ENCODE peak calls at places on chromosomes 5 and 9, in ten cellular contexts. One of them, this sample, is unnamed.

GRCh38 chr5:96896285-96896711 is 20.0 kb downstream of the ERAP2 start:
- DNase-seq in fibroblast of lung: no peak
- DNase-seq in neuronal stem cell: no peak
- DNase-seq in SK-N-SH: no peak
- DNase-seq in PC-3: no peak
- DNase-seq in endothelial cell of umbilical vein: no peak
- DNase-seq in astrocyte: no peak
- DNase-seq in H9: no peak
- DNase-seq in IMR-90: no peak
- DNase-seq in colonic mucosa: no peak
- DNase-seq in this sample: no peak

GRCh38 chr5:139646912-139647391 is 1.2 kb upstream of the CXXC5 start:
- DNase-seq in fibroblast of lung: no peak
- DNase-seq in neuronal stem cell: no peak
- DNase-seq in SK-N-SH: peak; percentile 60
- DNase-seq in PC-3: no peak
- DNase-seq in endothelial cell of umbilical vein: no peak
- DNase-seq in astrocyte: no peak
- DNase-seq in H9: no peak
- DNase-seq in IMR-90: no peak
- DNase-seq in colonic mucosa: no peak
- DNase-seq in this sample: peak; percentile 78

GRCh38 chr9:129125478-129125877 is 14.3 kb downstream of the PTPA start:
- DNase-seq in fibroblast of lung: peak; percentile 93
- DNase-seq in neuronal stem cell: no peak
- DNase-seq in SK-N-SH: no peak
- DNase-seq in PC-3: peak; percentile 69
- DNase-seq in endothelial cell of umbilical vein: no peak
- DNase-seq in astrocyte: peak; percentile 87
- DNase-seq in H9: no peak
- DNase-seq in IMR-90: peak; percentile 91
- DNase-seq in colonic mucosa: no peak
- DNase-seq in this sample: no peak

GRCh38 chr5:148830220-148830619 is 3.8 kb downstream of the ADRB2 start:
- DNase-seq in fibroblast of lung: no peak
- DNase-seq in neuronal stem cell: no peak
- DNase-seq in SK-N-SH: no peak
- DNase-seq in PC-3: peak; percentile 40
- DNase-seq in endothelial cell of umbilical vein: no peak
- DNase-seq in astrocyte: no peak
- DNase-seq in H9: no peak
- DNase-seq in IMR-90: no peak
- DNase-seq in colonic mucosa: no peak
- DNase-seq in this sample: no peak

GRCh38 chr9:111896942-111897830 is 572 bp downstream of the UGCG start:
- DNase-seq in fibroblast of lung: peak; percentile 44
- DNase-seq in neuronal stem cell: no peak
- DNase-seq in SK-N-SH: peak; percentile 92
- DNase-seq in PC-3: peak; percentile 13
- DNase-seq in endothelial cell of umbilical vein: peak; percentile 74
- DNase-seq in astrocyte: no peak
- DNase-seq in H9: peak; percentile 38
- DNase-seq in IMR-90: no peak
- DNase-seq in colonic mucosa: peak; percentile 73
- DNase-seq in this sample: peak; percentile 92

GRCh38 chr9:116812231-116813028 is 125.3 kb downstream of the TRIM32 start:
- DNase-seq in fibroblast of lung: no peak
- DNase-seq in neuronal stem cell: no peak
- DNase-seq in SK-N-SH: no peak
- DNase-seq in PC-3: no peak
- DNase-seq in endothelial cell of umbilical vein: no peak
- DNase-seq in astrocyte: no peak
- DNase-seq in H9: no peak
- DNase-seq in IMR-90: peak; percentile 13
- DNase-seq in colonic mucosa: no peak
- DNase-seq in this sample: no peak

GRCh38 chr9:135126480-135127187 is 39.2 kb downstream of the OLFM1 start:
- DNase-seq in fibroblast of lung: no peak
- DNase-seq in neuronal stem cell: no peak
- DNase-seq in SK-N-SH: no peak
- DNase-seq in PC-3: peak; percentile 10
- DNase-seq in endothelial cell of umbilical vein: no peak
- DNase-seq in astrocyte: peak; percentile 46
- DNase-seq in H9: no peak
- DNase-seq in IMR-90: no peak
- DNase-seq in colonic mucosa: no peak
- DNase-seq in this sample: no peak

GRCh38 chr9:113620377-113621161 is 157.0 kb downstream of the RGS3 start:
- DNase-seq in fibroblast of lung: peak; percentile 83
- DNase-seq in neuronal stem cell: peak; percentile 43
- DNase-seq in SK-N-SH: peak; percentile 83
- DNase-seq in PC-3: peak; percentile 82
- DNase-seq in endothelial cell of umbilical vein: peak; percentile 96
- DNase-seq in astrocyte: peak; percentile 93
- DNase-seq in H9: peak; percentile 81
- DNase-seq in IMR-90: peak; percentile 93
- DNase-seq in colonic mucosa: peak; percentile 63
- DNase-seq in this sample: peak; percentile 91

GRCh38 chr5:80804332-80804731 is 149.5 kb upstream of the DHFR start:
- DNase-seq in fibroblast of lung: no peak
- DNase-seq in neuronal stem cell: no peak
- DNase-seq in SK-N-SH: no peak
- DNase-seq in PC-3: no peak
- DNase-seq in endothelial cell of umbilical vein: no peak
- DNase-seq in astrocyte: no peak
- DNase-seq in H9: no peak
- DNase-seq in IMR-90: no peak
- DNase-seq in colonic mucosa: no peak
- DNase-seq in this sample: no peak

GRCh38 chr9:82164159-82164558 is 175.6 kb downstream of the SPATA31D1 start:
- DNase-seq in fibroblast of lung: no peak
- DNase-seq in neuronal stem cell: no peak
- DNase-seq in SK-N-SH: no peak
- DNase-seq in PC-3: no peak
- DNase-seq in endothelial cell of umbilical vein: no peak
- DNase-seq in astrocyte: no peak
- DNase-seq in H9: no peak
- DNase-seq in IMR-90: peak; percentile 36
- DNase-seq in colonic mucosa: no peak
- DNase-seq in this sample: no peak

GRCh38 chr5:40429258-40430111 is 250.2 kb upstream of the PTGER4 start:
- DNase-seq in fibroblast of lung: peak; percentile 28
- DNase-seq in neuronal stem cell: no peak
- DNase-seq in SK-N-SH: no peak
- DNase-seq in PC-3: peak; percentile 86
- DNase-seq in endothelial cell of umbilical vein: peak; percentile 86
- DNase-seq in astrocyte: no peak
- DNase-seq in H9: no peak
- DNase-seq in IMR-90: peak; percentile 17
- DNase-seq in colonic mucosa: no peak
- DNase-seq in this sample: peak; percentile 73

GRCh38 chr5:84304591-84304990 is 80.1 kb downstream of the EDIL3 start:
- DNase-seq in fibroblast of lung: peak; percentile 20
- DNase-seq in neuronal stem cell: no peak
- DNase-seq in SK-N-SH: no peak
- DNase-seq in PC-3: no peak
- DNase-seq in endothelial cell of umbilical vein: peak; percentile 46
- DNase-seq in astrocyte: no peak
- DNase-seq in H9: no peak
- DNase-seq in IMR-90: peak; percentile 12
- DNase-seq in colonic mucosa: no peak
- DNase-seq in this sample: no peak

GRCh38 chr9:86405926-86406325 is 51.7 kb upstream of the TUT7 start:
- DNase-seq in fibroblast of lung: peak; percentile 93
- DNase-seq in neuronal stem cell: no peak
- DNase-seq in SK-N-SH: no peak
- DNase-seq in PC-3: peak; percentile 68
- DNase-seq in endothelial cell of umbilical vein: no peak
- DNase-seq in astrocyte: peak; percentile 93
- DNase-seq in H9: no peak
- DNase-seq in IMR-90: peak; percentile 95
- DNase-seq in colonic mucosa: no peak
- DNase-seq in this sample: no peak

GRCh38 chr5:55437859-55438206 is 96.9 kb downstream of the PLPP1 start:
- DNase-seq in fibroblast of lung: no peak
- DNase-seq in neuronal stem cell: no peak
- DNase-seq in SK-N-SH: no peak
- DNase-seq in PC-3: no peak
- DNase-seq in endothelial cell of umbilical vein: no peak
- DNase-seq in astrocyte: no peak
- DNase-seq in H9: no peak
- DNase-seq in IMR-90: no peak
- DNase-seq in colonic mucosa: no peak
- DNase-seq in this sample: no peak

GRCh38 chr5:55438931-55439477 is 95.8 kb downstream of the PLPP1 start:
- DNase-seq in fibroblast of lung: peak; percentile 87
- DNase-seq in neuronal stem cell: no peak
- DNase-seq in SK-N-SH: no peak
- DNase-seq in PC-3: peak; percentile 4
- DNase-seq in endothelial cell of umbilical vein: no peak
- DNase-seq in astrocyte: peak; percentile 79
- DNase-seq in H9: no peak
- DNase-seq in IMR-90: peak; percentile 82
- DNase-seq in colonic mucosa: no peak
- DNase-seq in this sample: peak; percentile 59

GRCh38 chr5:55440188-55440646 is 94.5 kb downstream of the PLPP1 start:
- DNase-seq in fibroblast of lung: no peak
- DNase-seq in neuronal stem cell: no peak
- DNase-seq in SK-N-SH: peak; percentile 30
- DNase-seq in PC-3: no peak
- DNase-seq in endothelial cell of umbilical vein: no peak
- DNase-seq in astrocyte: peak; percentile 73
- DNase-seq in H9: peak; percentile 45
- DNase-seq in IMR-90: peak; percentile 34
- DNase-seq in colonic mucosa: no peak
- DNase-seq in this sample: no peak

GRCh38 chr5:55441954-55442353 is 92.8 kb downstream of the PLPP1 start:
- DNase-seq in fibroblast of lung: no peak
- DNase-seq in neuronal stem cell: no peak
- DNase-seq in SK-N-SH: no peak
- DNase-seq in PC-3: no peak
- DNase-seq in endothelial cell of umbilical vein: no peak
- DNase-seq in astrocyte: no peak
- DNase-seq in H9: no peak
- DNase-seq in IMR-90: no peak
- DNase-seq in colonic mucosa: no peak
- DNase-seq in this sample: no peak

DNA sequence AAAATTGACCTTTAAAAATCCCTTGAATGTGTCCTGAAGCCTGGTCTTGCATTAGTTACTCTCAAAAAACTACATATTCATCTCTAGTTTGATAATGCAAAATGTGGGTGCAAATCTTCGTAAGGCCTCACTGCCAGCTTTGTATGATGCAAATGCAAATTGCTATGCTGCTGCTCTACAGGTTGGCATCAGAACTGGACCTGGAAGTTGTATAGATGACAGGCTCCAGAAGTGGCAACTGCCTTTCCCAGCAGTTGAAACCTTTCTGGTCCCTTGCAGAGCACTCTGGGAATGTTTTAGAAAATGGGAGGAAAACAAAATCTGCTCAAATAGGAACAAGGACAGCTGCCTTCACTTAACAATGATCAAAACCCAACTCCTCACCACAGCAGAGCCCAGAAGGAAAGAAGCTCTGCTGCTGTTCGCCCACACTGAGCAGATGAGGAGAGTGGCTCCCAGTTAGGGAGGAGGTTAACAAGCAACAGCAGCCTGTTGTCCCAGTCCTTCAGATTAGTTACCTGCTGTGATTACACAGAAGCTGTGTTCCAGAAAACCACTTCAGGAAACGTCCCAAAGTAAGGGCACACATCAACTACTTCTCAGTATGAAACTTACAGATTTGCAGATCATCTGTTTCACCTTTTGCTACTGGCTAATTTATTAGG is 93.5 kb downstream of the PLPP1 start:
- DNase-seq in fibroblast of lung: no peak
- DNase-seq in neuronal stem cell: no peak
- DNase-seq in SK-N-SH: no peak
- DNase-seq in PC-3: no peak
- DNase-seq in endothelial cell of umbilical vein: no peak
- DNase-seq in astrocyte: no peak
- DNase-seq in H9: no peak
- DNase-seq in IMR-90: no peak
- DNase-seq in colonic mucosa: no peak
- DNase-seq in this sample: no peak
- H3K27ac ChIP-seq in fibroblast of lung: no peak overlapping the region
- H3K27ac ChIP-seq in neuronal stem cell: no peak overlapping the region
- H3K27ac ChIP-seq in SK-N-SH: no peak overlapping the region
- H3K27ac ChIP-seq in PC-3: no peak overlapping the region
- H3K27ac ChIP-seq in endothelial cell of umbilical vein: no peak overlapping the region
- H3K27ac ChIP-seq in astrocyte: no peak overlapping the region
- H3K27ac ChIP-seq in H9: no peak overlapping the region
- H3K27ac ChIP-seq in IMR-90: no peak overlapping the region
- H3K27ac ChIP-seq in colonic mucosa: no peak overlapping the region
- H3K27ac ChIP-seq in this sample: no peak overlapping the region

GRCh38 chr5:76547242-76547890 is 75.8 kb downstream of the F2RL2 start:
- DNase-seq in fibroblast of lung: peak; percentile 3
- DNase-seq in neuronal stem cell: no peak
- DNase-seq in SK-N-SH: no peak
- DNase-seq in PC-3: no peak
- DNase-seq in endothelial cell of umbilical vein: no peak
- DNase-seq in astrocyte: no peak
- DNase-seq in H9: no peak
- DNase-seq in IMR-90: no peak
- DNase-seq in colonic mucosa: peak; percentile 25
- DNase-seq in this sample: no peak
- H3K9ac ChIP-seq in fibroblast of lung: no peak overlapping the region
- H3K9ac ChIP-seq in neuronal stem cell: no peak overlapping the region
- H3K9ac ChIP-seq in SK-N-SH: no peak overlapping the region
- H3K9ac ChIP-seq in PC-3: no peak overlapping the region
- H3K9ac ChIP-seq in endothelial cell of umbilical vein: no peak overlapping the region
- H3K9ac ChIP-seq in astrocyte: no peak overlapping the region
- H3K9ac ChIP-seq in H9: no peak overlapping the region
- H3K9ac ChIP-seq in IMR-90: no peak overlapping the region
- H3K9ac ChIP-seq in colonic mucosa: peak overlapping the region; percentile 38
- H3K9ac ChIP-seq in this sample: no peak overlapping the region

DNA sequence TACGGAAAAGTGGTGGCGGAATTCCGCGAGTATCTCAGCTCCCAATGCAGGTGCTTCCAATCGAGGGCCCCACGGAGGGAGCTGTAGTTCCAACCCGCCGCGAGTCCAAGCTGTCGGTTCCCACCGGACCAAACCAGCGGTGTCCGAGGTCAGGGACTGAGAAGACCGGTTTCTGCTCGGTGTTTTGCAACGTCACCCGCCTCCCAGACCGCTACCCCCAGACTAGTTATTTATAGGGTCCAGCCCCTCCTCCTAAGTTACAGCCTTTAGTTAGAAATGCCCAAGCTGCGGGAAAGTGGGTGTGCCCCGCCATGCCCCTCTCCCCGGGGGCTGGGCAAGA is 674 bp upstream of the MYORG start:
- DNase-seq in fibroblast of lung: no peak
- DNase-seq in neuronal stem cell: no peak
- DNase-seq in SK-N-SH: peak; percentile 40
- DNase-seq in PC-3: no peak
- DNase-seq in endothelial cell of umbilical vein: no peak
- DNase-seq in astrocyte: no peak
- DNase-seq in H9: no peak
- DNase-seq in IMR-90: no peak
- DNase-seq in colonic mucosa: peak; percentile 67
- DNase-seq in this sample: peak; percentile 86
- H3K27ac ChIP-seq in fibroblast of lung: no peak overlapping the region
- H3K27ac ChIP-seq in neuronal stem cell: no peak overlapping the region
- H3K27ac ChIP-seq in SK-N-SH: no peak overlapping the region
- H3K27ac ChIP-seq in PC-3: no peak overlapping the region
- H3K27ac ChIP-seq in endothelial cell of umbilical vein: no peak overlapping the region
- H3K27ac ChIP-seq in astrocyte: no peak overlapping the region
- H3K27ac ChIP-seq in H9: no peak overlapping the region
- H3K27ac ChIP-seq in IMR-90: no peak overlapping the region
- H3K27ac ChIP-seq in colonic mucosa: peak overlapping the region; percentile 94
- H3K27ac ChIP-seq in this sample: peak overlapping the region; percentile 91

GRCh38 chr5:28328691-28329090 is 1290.3 kb upstream of the CDH9 start:
- DNase-seq in fibroblast of lung: no peak
- DNase-seq in neuronal stem cell: no peak
- DNase-seq in SK-N-SH: no peak
- DNase-seq in PC-3: no peak
- DNase-seq in endothelial cell of umbilical vein: no peak
- DNase-seq in astrocyte: peak; percentile 63
- DNase-seq in H9: no peak
- DNase-seq in IMR-90: no peak
- DNase-seq in colonic mucosa: no peak
- DNase-seq in this sample: no peak
- H3K9ac ChIP-seq in fibroblast of lung: no peak overlapping the region
- H3K9ac ChIP-seq in neuronal stem cell: no peak overlapping the region
- H3K9ac ChIP-seq in SK-N-SH: no peak overlapping the region
- H3K9ac ChIP-seq in PC-3: no peak overlapping the region
- H3K9ac ChIP-seq in endothelial cell of umbilical vein: no peak overlapping the region
- H3K9ac ChIP-seq in astrocyte: no peak overlapping the region
- H3K9ac ChIP-seq in H9: no peak overlapping the region
- H3K9ac ChIP-seq in IMR-90: no peak overlapping the region
- H3K9ac ChIP-seq in colonic mucosa: no peak overlapping the region
- H3K9ac ChIP-seq in this sample: no peak overlapping the region